ENCODE peak calls at places on chromosomes 3 and 15, in six cellular contexts. Z is K562, R is SK-N-SH, X is GM12878, T is HepG2, M is H1. U is an unnamed sample.

GRCh38 chr15:74370471-74370870 is 3.0 kb upstream of the CYP11A1 start:
- DNase-seq in Z (no peak), R (no peak), X (no peak), T (no peak), M (no peak), U (no peak)

GRCh38 chr3:41247055-41247454 is 47.8 kb downstream of the CTNNB1 start:
- DNase-seq in Z (no peak), R (peak), X (no peak), T (no peak), M (no peak), U (no peak)

GRCh38 chr3:72818092-72818721 is 30.0 kb downstream of the SHQ1 start:
- DNase-seq in Z (no peak), R (peak), X (no peak), T (no peak), M (no peak), U (no peak)

GRCh38 chr3:121658716-121659435 is 1.8 kb downstream of the HCLS1 start:
- DNase-seq in Z (no peak), R (no peak), X (no peak), T (no peak), M (no peak), U (no peak)

GRCh38 chr3:144189044-144189443 is 217.4 kb downstream of the DIPK2A start:
- DNase-seq in Z (no peak), R (no peak), X (no peak), T (no peak), M (no peak), U (no peak)

GRCh38 chr3:120039642-120040610 is 54.3 kb downstream of the GSK3B start:
- DNase-seq in Z (no peak), R (no peak), X (no peak), T (no peak), M (peak), U (peak)

GRCh38 chr15:40927497-40928346 is 1.4 kb upstream of the DLL4 start:
- DNase-seq in Z (peak), R (peak), X (no peak), T (no peak), M (no peak), U (peak)

GRCh38 chr3:123406598-123406997 is 42.3 kb downstream of the ADCY5 start:
- DNase-seq in Z (no peak), R (no peak), X (no peak), T (no peak), M (no peak), U (no peak)

GRCh38 chr15:74807302-74807701 is 5.3 kb upstream of the LMAN1L start:
- DNase-seq in Z (no peak), R (no peak), X (no peak), T (no peak), M (no peak), U (no peak)

GRCh38 chr15:32918481-32919026 is 200.8 kb downstream of the GREM1 start:
- DNase-seq in Z (no peak), R (no peak), X (no peak), T (no peak), M (no peak), U (no peak)

GRCh38 chr3:197567900-197568685 is 12.3 kb upstream of the BDH1 start:
- DNase-seq in Z (no peak), R (peak), X (no peak), T (no peak), M (no peak), U (no peak)

GRCh38 chr3:122416966-122417365 is 1.1 kb upstream of the WDR5B start:
- DNase-seq in Z (no peak), R (no peak), X (no peak), T (no peak), M (no peak), U (no peak)

GRCh38 chr3:84965141-84965540 is 6.4 kb downstream of the CADM2 start:
- DNase-seq in Z (peak), R (peak), X (no peak), T (peak), M (peak), U (no peak)

GRCh38 chr15:44101286-44101685 is 93.8 kb downstream of the FRMD5 start:
- DNase-seq in Z (no peak), R (no peak), X (no peak), T (no peak), M (no peak), U (no peak)

GRCh38 chr3:29440321-29441019 is 159.6 kb downstream of the RBMS3 start:
- DNase-seq in Z (no peak), R (no peak), X (no peak), T (no peak), M (no peak), U (no peak)

GRCh38 chr15:88725305-88726220 is 77.7 kb upstream of the ACAN start:
- DNase-seq in Z (no peak), R (no peak), X (no peak), T (no peak), M (no peak), U (no peak)

GRCh38 chr3:32347286-32348125 is 44.1 kb upstream of the CMTM7 start:
- DNase-seq in Z (no peak), R (no peak), X (no peak), T (no peak), M (no peak), U (no peak)

GRCh38 chr3:44958406-44958805 is 17.6 kb downstream of the ZDHHC3 start:
- DNase-seq in Z (no peak), R (no peak), X (no peak), T (no peak), M (no peak), U (no peak)

GRCh38 chr3:123424321-123424998 is 24.4 kb downstream of the ADCY5 start:
- DNase-seq in Z (no peak), R (no peak), X (no peak), T (no peak), M (no peak), U (no peak)

GRCh38 chr3:152382312-152383135 is 113.8 kb downstream of the MBNL1 start:
- DNase-seq in Z (no peak), R (no peak), X (no peak), T (no peak), M (no peak), U (no peak)

GRCh38 chr3:21839592-21839991 is 88.6 kb upstream of the ZNF385D start:
- DNase-seq in Z (peak), R (no peak), X (no peak), T (no peak), M (peak), U (peak)

GRCh38 chr3:79604681-79605080 is 163.1 kb downstream of the ROBO1 start:
- DNase-seq in Z (no peak), R (no peak), X (no peak), T (no peak), M (no peak), U (no peak)

DNA sequence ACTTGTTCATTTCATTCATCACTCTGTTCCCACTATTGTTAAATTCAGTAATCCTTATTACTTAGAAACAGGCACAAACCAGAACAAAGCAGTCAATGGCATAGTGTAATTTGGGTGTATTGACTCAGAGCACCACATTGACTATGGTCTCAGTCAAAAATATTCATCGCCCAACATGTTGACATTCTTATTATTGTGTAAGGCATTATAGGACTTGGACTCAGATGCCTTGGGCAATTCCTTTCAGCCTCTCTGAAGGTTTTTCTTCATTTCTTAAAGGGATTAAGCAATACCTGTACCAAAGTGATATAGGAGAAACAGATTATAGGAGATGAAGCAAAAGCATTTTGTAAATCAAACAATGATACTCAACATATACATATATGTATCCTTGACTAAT is 114.7 kb upstream of the BHLHE40 start:
- DNase-seq in Z (no peak), R (no peak), X (no peak), T (no peak), M (no peak), U (peak)
- H3K27ac ChIP-seq in Z (no peak), R (no peak), X (no peak), T (no peak), M (no peak), U (no peak)

DNA sequence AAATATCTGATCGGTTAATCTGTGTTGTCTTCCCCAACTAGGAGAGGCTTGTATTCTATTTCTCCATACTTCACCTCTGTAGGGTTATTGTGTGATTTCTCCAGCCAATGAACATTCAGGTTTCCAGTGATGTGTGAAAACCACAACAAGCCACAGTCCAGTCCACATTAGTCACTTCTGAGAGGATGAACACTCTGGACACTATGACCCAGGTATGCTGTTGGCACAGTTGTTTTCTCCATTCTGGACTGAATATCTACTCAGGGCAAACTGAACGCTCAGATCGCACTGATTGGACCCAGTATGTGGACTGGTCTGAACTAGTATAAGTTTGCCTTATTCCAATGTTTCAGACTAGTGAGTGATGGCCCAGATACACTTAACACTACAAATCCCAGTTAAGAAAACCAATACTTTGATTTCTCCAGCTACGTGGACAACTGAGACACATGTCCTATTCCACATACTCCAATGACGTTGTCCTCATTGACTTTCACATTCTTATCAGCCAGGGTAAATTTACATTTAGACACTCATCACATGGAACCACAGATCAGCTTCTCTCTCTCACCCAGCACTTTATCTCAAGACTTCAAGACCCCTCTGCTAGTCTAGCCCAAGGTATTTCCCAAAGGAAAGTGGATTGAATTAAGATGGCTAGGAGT is 587.4 kb upstream of the SGO1 start:
- DNase-seq in Z (no peak), R (no peak), X (no peak), T (peak), M (no peak), U (no peak)
- TF ChIP-seq GABPA in Z (no peak), R (no peak), X (no peak), T (no peak), M (no peak), U (no peak)

GRCh38 chr3:150544726-150545125 is 1.6 kb downstream of the SERP1 start:
- DNase-seq in Z (no peak), R (no peak), X (no peak), T (peak), M (no peak), U (no peak)

GRCh38 chr3:150543531-150543930 is 2.8 kb downstream of the SERP1 start:
- DNase-seq in Z (no peak), R (no peak), X (no peak), T (no peak), M (no peak), U (no peak)

GRCh38 chr3:150545419-150546225 is 674 bp downstream of the SERP1 start:
- DNase-seq in Z (peak), R (no peak), X (no peak), T (peak), M (no peak), U (no peak)

GRCh38 chr3:150544040-150544439 is 2.3 kb downstream of the SERP1 start:
- DNase-seq in Z (no peak), R (no peak), X (no peak), T (no peak), M (no peak), U (no peak)

DNA sequence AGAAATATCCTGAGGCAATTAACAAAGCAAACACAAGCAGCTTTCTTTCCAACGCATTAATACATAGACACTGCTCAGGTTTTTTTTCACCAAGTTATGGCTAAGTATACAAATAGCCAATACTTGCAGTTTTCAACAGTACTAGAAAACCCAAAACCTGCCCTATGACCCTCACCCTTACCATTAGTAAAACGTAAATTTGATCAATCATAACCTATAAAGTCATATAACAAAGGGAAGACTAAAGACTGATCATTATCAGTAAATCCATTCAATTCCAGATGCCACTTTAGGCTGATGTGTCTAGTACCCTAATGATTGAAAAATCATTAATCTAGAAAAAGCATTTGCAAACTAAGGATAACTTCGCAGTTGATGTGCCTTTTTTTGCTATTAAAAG is 3.2 kb downstream of the SERP1 start:
- DNase-seq in Z (no peak), R (no peak), X (no peak), T (no peak), M (no peak), U (no peak)
- H3K27ac ChIP-seq in Z (no peak), R (no peak), X (no peak), T (no peak), M (no peak), U (no peak)

DNA sequence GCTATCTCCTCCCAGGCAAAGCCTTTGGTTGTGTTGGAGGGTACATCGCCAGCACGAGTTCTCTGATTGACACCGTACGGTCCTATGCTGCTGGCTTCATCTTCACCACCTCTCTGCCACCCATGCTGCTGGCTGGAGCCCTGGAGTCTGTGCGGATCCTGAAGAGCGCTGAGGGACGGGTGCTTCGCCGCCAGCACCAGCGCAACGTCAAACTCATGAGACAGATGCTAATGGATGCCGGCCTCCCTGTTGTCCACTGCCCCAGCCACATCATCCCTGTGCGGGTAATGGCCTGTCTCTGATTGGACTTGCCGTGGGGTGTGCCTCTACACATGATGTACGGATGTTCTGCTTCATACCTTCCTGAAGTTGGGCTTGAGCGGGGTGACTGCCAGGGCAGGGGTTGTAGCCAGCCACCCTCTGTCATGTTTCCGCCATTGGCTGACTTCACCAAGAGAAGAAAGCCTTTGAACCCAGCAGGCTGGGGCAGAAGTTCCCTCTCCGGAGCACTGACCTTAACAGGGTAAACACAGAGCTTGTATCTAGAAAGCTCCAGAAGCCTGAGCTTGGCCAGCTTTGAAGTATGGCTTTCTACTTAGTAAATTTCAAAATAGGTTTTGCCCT is 13.4 kb downstream of the ALAS1 start:
- DNase-seq in Z (no peak), R (no peak), X (no peak), T (no peak), M (no peak), U (no peak)
- TF ChIP-seq GABPA in Z (no peak), R (no peak), X (no peak), T (no peak), M (no peak), U (no peak)

U was measured in HL-60.